ENCODE peak calls at places on chromosomes 6 and 20, in four cellular contexts. Q is CD4-positive, CD25-positive, alpha-beta regulatory T cell; P is A549; C is adrenal gland. O is an unnamed sample. For H3K9me3, the result is how much of the 10 kb centered on the place peaks cover.

GRCh38 chr6:125552819-125553218 is 196.6 kb upstream of the HEY2 start:
- DNase-seq in Q (no peak), C (no peak), P (no peak), O (no peak)

GRCh38 chr6:35328108-35328723 is 14.1 kb upstream of the PPARD start:
- DNase-seq in Q (no peak), C (no peak), P (no peak), O (no peak)

GRCh38 chr6:161001421-161001820 is 9.9 kb downstream of the MAP3K4 start:
- DNase-seq in C (no peak), Q (no peak), P (no peak), O (no peak)

GRCh38 chr20:44566018-44566417 is 16.4 kb upstream of the PKIG start:
- DNase-seq in Q (no peak), P (no peak), C (no peak), O (no peak)

GRCh38 chr6:114024746-114025145 is 53.8 kb upstream of the HDAC2 start:
- DNase-seq in C (no peak), P (no peak), Q (no peak), O (no peak)

GRCh38 chr20:44917399-44917798 is 7.5 kb downstream of the PABPC1L start:
- DNase-seq in C (no peak), Q (no peak), P (no peak), O (no peak)

GRCh38 chr6:13605634-13606033 is 9.5 kb upstream of the NOL7 start:
- DNase-seq in C (no peak), Q (no peak), P (no peak), O (no peak)

GRCh38 chr6:27890351-27891299 is 21.6 kb downstream of the OR2B2 start:
- DNase-seq in Q (peak), C (no peak), P (peak), O (no peak)

GRCh38 chr6:130029163-130029562 is 10.8 kb downstream of the L3MBTL3 start:
- DNase-seq in C (peak), Q (peak), P (no peak), O (no peak)

GRCh38 chr20:21053002-21053762 is 53.0 kb downstream of the LINC00237 start:
- DNase-seq in P (no peak), C (no peak), Q (no peak), O (no peak)

GRCh38 chr6:89118931-89119330 is 1.1 kb upstream of the SRSF12 start:
- DNase-seq in P (no peak), Q (no peak), C (no peak), O (no peak)

GRCh38 chr20:56391037-56391436 is 978 bp downstream of the AURKA start:
- DNase-seq in C (no peak), P (no peak), Q (peak), O (no peak)

GRCh38 chr6:95866732-95867131 is 149.0 kb upstream of the FUT9 start:
- DNase-seq in P (no peak), Q (peak), C (no peak), O (no peak)

GRCh38 chr20:62127799-62128198 is 5.5 kb downstream of the LSM14B start:
- DNase-seq in C (no peak), P (no peak), Q (no peak), O (no peak)

GRCh38 chr6:107488174-107488874 is 1.6 kb upstream of the SOBP start:
- DNase-seq in Q (no peak), C (no peak), P (peak), O (peak)

GRCh38 chr6:14807130-14807529 is 438.7 kb upstream of the JARID2 start:
- DNase-seq in P (no peak), C (no peak), Q (no peak), O (no peak)

GRCh38 chr20:50821994-50822393 is 27.1 kb downstream of the BCAS4 start:
- DNase-seq in P (no peak), C (no peak), Q (no peak), O (no peak)

GRCh38 chr6:27049863-27050781 is 197.4 kb upstream of the PRSS16 start:
- DNase-seq in C (no peak), Q (no peak), P (no peak), O (no peak)

GRCh38 chr20:32028647-32029372 is 18.6 kb downstream of the CCM2L start:
- DNase-seq in Q (no peak), C (no peak), P (no peak), O (no peak)

GRCh38 chr6:93779086-93779858 is 359.9 kb upstream of the EPHA7 start:
- DNase-seq in P (no peak), C (no peak), Q (no peak), O (no peak)

GRCh38 chr6:9933674-9934073 is 481.2 kb downstream of the TFAP2A start:
- DNase-seq in P (no peak), C (no peak), Q (no peak), O (no peak)

GRCh38 chr20:37529968-37530600 is 2.4 kb upstream of the BLCAP start:
- DNase-seq in Q (no peak), P (no peak), C (no peak), O (no peak)

GRCh38 chr6:122555561-122555960 is 54.6 kb upstream of the PKIB start:
- DNase-seq in P (no peak), C (no peak), Q (no peak), O (no peak)

GRCh38 chr6:3247255-3248146 is 11.2 kb upstream of the PSMG4 start:
- DNase-seq in Q (no peak), C (peak), P (peak), O (peak)

GRCh38 chr6:134405386-134406087 is 87.6 kb upstream of the SGK1 start:
- DNase-seq in P (no peak), C (no peak), Q (no peak), O (no peak)

GRCh38 chr6:43093361-43094289 is 17.5 kb downstream of the PTK7 start:
- DNase-seq in Q (peak), C (no peak), P (no peak), O (no peak)

GRCh38 chr20:63702036-63702665 is 5.6 kb downstream of the ARFRP1 start:
- DNase-seq in P (no peak), Q (no peak), C (peak), O (no peak)

GRCh38 chr6:157907651-157908050 is 74.0 kb upstream of the SYNJ2 start:
- DNase-seq in Q (no peak), C (no peak), P (no peak), O (no peak)

GRCh38 chr6:56570434-56571359 is 72.0 kb downstream of the DST start:
- DNase-seq in P (peak), Q (peak), C (no peak), O (no peak)

GRCh38 chr6:43926644-43927524 is 156.9 kb downstream of the VEGFA start:
- DNase-seq in C (no peak), Q (no peak), P (peak), O (no peak)

GRCh38 chr6:158517581-158517980 is 42.3 kb upstream of the TMEM181 start:
- DNase-seq in P (no peak), Q (no peak), C (no peak), O (no peak)

GRCh38 chr6:2229742-2230141 is 15.7 kb downstream of the GMDS start:
- DNase-seq in Q (no peak), P (no peak), C (no peak), O (no peak)

GRCh38 chr6:108714012-108714773 is 134.0 kb upstream of the ARMC2 start:
- DNase-seq in P (no peak), C (no peak), Q (peak), O (no peak)

GRCh38 chr20:57900226-57900905 is 190.6 kb upstream of the PMEPA1 start:
- DNase-seq in C (no peak), P (no peak), Q (no peak), O (no peak)

GRCh38 chr20:30919514-30920188 is 337.8 kb upstream of the DEFB115 start:
- DNase-seq in Q (no peak), C (no peak), P (no peak), O (no peak)

GRCh38 chr20:30922129-30922528 is 335.3 kb upstream of the DEFB115 start:
- DNase-seq in P (no peak), C (no peak), Q (no peak), O (no peak)

GRCh38 chr20:30921286-30922071 is 336.0 kb upstream of the DEFB115 start:
- DNase-seq in P (no peak), Q (no peak), C (no peak), O (no peak)
- H3K9me3 ChIP-seq in P (under half), Q (under half), C (under half), O (under half)

GRCh38 chr20:15542655-15543054 is 1030.6 kb downstream of the KIF16B start:
- DNase-seq in P (no peak), C (no peak), Q (no peak), O (no peak)

GRCh38 chr20:15550116-15550870 is 1023.0 kb downstream of the KIF16B start:
- DNase-seq in P (no peak), Q (no peak), C (no peak), O (no peak)

GRCh38 chr20:15546624-15547023 is 1026.6 kb downstream of the KIF16B start:
- DNase-seq in C (no peak), Q (no peak), P (no peak), O (no peak)

GRCh38 chr20:15547109-15547508 is 1026.1 kb downstream of the KIF16B start:
- DNase-seq in C (no peak), P (no peak), Q (no peak), O (no peak)

GRCh38 chr20:15544727-15545126 is 1028.5 kb downstream of the KIF16B start:
- DNase-seq in P (no peak), Q (no peak), C (no peak), O (no peak)
- H3K9me3 ChIP-seq in P (under half), Q (under half), C (under half), O (under half)

GRCh38 chr6:148445620-148446019 is 103.0 kb downstream of the SASH1 start:
- DNase-seq in P (no peak), Q (no peak), C (no peak), O (no peak)
- H3K9me3 ChIP-seq in P (under half), Q (under half), C (under half), O (under half)

DNA sequence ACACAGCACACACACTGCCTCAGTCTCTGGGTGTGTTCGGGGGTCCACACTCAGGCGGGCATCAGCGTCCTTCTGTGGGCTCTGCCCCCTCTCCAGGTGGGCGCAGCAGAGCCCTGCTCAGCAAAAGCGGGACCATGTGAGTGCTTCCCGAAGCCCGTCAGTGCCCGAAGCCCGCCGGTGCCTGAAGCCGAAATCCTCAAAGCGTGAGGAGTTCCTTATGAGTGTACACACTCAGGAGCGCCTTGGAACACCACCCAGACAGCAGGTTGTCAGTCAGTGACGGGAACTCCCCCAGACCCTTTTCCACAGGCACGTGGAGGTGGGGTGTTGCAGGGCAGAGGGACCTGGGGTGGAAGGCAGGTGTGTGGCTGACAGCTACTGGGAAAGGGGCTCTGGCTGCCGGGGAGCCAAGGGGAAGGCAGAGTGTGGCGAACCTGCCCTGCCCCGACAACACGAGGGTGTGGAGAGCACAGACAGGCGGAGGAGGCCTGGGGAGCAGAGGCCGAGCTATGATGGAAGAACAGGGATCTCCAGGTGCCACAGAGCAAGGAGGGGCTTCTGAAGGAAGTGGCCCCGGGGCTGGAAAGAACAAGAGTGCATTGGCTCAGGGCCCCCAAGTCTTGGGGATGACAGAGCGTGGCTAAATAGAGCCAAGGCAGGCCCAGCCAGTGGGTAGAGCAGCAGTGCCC is 87.7 kb downstream of the RAMACL start:
- DNase-seq in Q (no peak), P (no peak), C (no peak), O (no peak)
- H3K9me3 ChIP-seq in Q (under half), P (under half), C (under half), O (under half)

GRCh38 chr6:4828187-4828698 is 52.0 kb downstream of the CDYL start:
- DNase-seq in P (no peak), Q (no peak), C (no peak), O (no peak)

DNA sequence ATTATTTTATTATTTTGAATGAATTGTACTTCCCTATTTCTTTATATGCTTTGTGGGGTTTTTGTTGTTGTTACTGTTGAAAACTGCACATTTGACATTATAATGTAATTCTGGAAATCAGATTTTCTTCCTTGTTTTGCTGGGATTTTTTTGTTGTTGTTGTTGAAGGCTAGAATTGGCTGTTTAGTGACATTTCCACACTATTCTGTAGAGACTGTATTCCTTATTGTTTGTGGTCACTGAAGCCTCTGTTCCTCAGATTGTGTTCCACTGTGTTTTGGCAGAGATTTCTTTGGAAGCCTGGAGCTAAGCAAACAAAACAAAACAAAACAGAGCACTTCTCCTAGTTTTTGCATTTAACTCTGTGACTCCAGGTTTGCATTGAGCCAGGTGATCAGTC is 52.9 kb downstream of the CDYL start:
- DNase-seq in P (no peak), C (no peak), Q (no peak), O (no peak)
- H3K9me3 ChIP-seq in P (under half), C (under half), Q (under half), O (under half)

GRCh38 chr6:148677594-148678476 is 69.0 kb upstream of the UST start:
- DNase-seq in Q (no peak), P (no peak), C (no peak), O (no peak)
- H3K9me3 ChIP-seq in Q (under half), P (under half), C (under half), O (under half)

GRCh38 chr6:150072201-150072600 is 3.3 kb upstream of the ULBP3 start:
- DNase-seq in P (peak), C (peak), Q (peak), O (no peak)

GRCh38 chr6:150068173-150068785 is 642 bp downstream of the ULBP3 start:
- DNase-seq in C (no peak), Q (peak), P (no peak), O (no peak)

GRCh38 chr6:150070236-150070860 is 1.4 kb upstream of the ULBP3 start:
- DNase-seq in P (no peak), Q (no peak), C (no peak), O (peak)

GRCh38 chr6:150069707-150070106 is 786 bp upstream of the ULBP3 start:
- DNase-seq in P (no peak), Q (peak), C (peak), O (no peak)

DNA sequence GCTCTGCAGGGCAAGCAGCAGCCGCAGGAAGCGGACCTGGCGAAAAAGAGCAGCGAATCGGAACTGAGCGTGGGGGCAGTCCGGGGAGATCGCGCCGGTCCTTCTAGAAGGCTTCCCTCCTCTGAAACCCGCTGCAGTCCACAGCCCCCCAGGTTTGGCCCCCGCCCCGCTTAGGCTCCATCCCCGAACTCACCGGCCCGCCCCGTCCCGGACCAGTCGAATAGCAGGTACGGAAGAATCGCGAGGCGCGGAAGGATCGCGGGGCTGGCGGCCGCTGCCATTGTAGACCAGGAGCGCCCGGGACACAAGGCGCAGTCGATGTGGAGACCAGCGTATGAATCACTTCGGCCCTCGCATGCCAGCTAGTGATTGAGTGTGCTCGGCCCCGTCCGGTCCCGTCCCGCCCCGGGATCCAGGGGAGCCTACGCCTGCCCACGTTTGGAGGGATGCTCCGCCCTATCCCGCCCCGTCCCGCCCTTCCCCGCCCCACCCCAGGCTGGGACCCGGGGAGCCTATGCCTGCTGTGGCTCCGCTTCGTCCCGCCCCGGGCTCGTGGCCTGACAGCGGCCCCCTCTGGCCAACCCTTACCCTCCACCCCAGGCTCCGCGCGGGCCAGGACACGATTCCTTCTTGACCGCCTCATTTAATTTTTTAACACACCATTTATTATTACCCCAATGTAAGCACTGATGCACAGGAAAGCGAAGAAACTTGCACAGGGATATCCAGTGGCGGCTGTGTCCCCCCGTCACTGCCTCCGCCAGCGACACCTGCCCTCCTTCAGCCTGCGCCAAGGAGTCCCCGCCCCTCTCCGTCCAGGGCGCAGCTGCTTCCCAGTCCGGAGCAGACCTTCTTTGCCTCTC is at the start of gene ULBP3:
- DNase-seq in P (peak), C (peak), Q (peak), O (peak)
- H3K9me3 ChIP-seq in P (under half), C (under half), Q (under half), O (under half)